ENCODE peak calls at places on chromosomes 6 and 20, in nine cellular contexts. R, V, A, O, P, Y, D, J and M are unnamed samples.

GRCh38 chr20:19661717-19662637 is 96.1 kb upstream of the RIN2 start:
- DNase-seq in R (peak; percentile 62), A (peak; percentile 74), Y (peak; percentile 81), O (peak; percentile 88), V (peak; percentile 51), D (peak; percentile 79), J (peak; percentile 40), P (peak; percentile 71), M (peak; percentile 82)

GRCh38 chr20:329851-330232 is 4.5 kb downstream of the SOX12 start:
- DNase-seq in A (no peak), Y (no peak), P (no peak), O (peak; percentile 53), R (no peak), D (no peak), J (no peak), V (no peak), M (no peak)

GRCh38 chr20:63706852-63707557 is 771 bp downstream of the ARFRP1 start:
- DNase-seq in O (peak; percentile 75), Y (peak; percentile 74), R (peak; percentile 77), P (peak; percentile 35), D (peak; percentile 74), V (peak; percentile 70), A (peak; percentile 42), J (peak; percentile 38), M (no peak)

GRCh38 chr6:42551202-42551601 is 12.6 kb upstream of the UBR2 start:
- DNase-seq in P (peak; percentile 47), D (no peak), R (no peak), A (no peak), V (no peak), Y (no peak), J (no peak), O (no peak), M (no peak)

GRCh38 chr20:45910670-45911485 is 1.1 kb downstream of the PLTP start:
- DNase-seq in J (peak; percentile 95), P (peak; percentile 100), A (peak; percentile 99), V (peak; percentile 97), D (peak; percentile 99), R (peak; percentile 97), Y (peak; percentile 99), O (peak; percentile 100), M (peak; percentile 100)

GRCh38 chr20:14264869-14265268 is 72.5 kb downstream of the FLRT3 start:
- DNase-seq in Y (no peak), V (no peak), J (no peak), O (no peak), D (peak; percentile 38), P (peak; percentile 37), R (no peak), A (no peak), M (peak; percentile 20)

GRCh38 chr6:158009935-158010585 is 28.4 kb downstream of the SYNJ2 start:
- DNase-seq in V (peak; percentile 30), Y (peak; percentile 16), D (no peak), O (no peak), A (no peak), P (no peak), R (peak; percentile 17), J (no peak), M (no peak)

GRCh38 chr6:119312441-119312840 is 37.1 kb downstream of the MAN1A1 start:
- DNase-seq in V (no peak), O (no peak), Y (no peak), R (no peak), P (no peak), D (no peak), J (no peak), A (no peak), M (no peak)

GRCh38 chr6:63634630-63635029 is 972 bp upstream of the PHF3 start:
- DNase-seq in A (no peak), D (no peak), R (no peak), Y (no peak), P (no peak), J (no peak), O (peak; percentile 61), V (no peak), M (peak; percentile 33)

GRCh38 chr6:86147859-86148258 is 505.2 kb upstream of the SYNCRIP start:
- DNase-seq in A (no peak), R (no peak), Y (no peak), O (no peak), V (no peak), D (no peak), P (no peak), J (no peak), M (no peak)

GRCh38 chr6:86154852-86155251 is 512.2 kb upstream of the SYNCRIP start:
- DNase-seq in O (no peak), A (no peak), P (no peak), R (no peak), J (no peak), D (no peak), V (no peak), Y (no peak), M (no peak)

GRCh38 chr6:86152546-86152945 is 509.9 kb upstream of the SYNCRIP start:
- DNase-seq in O (no peak), V (no peak), A (peak; percentile 24), P (no peak), D (no peak), R (no peak), Y (no peak), J (no peak), M (no peak)

GRCh38 chr6:86148586-86148985 is 505.9 kb upstream of the SYNCRIP start:
- DNase-seq in D (no peak), O (no peak), V (peak; percentile 24), J (no peak), A (peak; percentile 63), R (no peak), P (no peak), Y (no peak), M (no peak)

GRCh38 chr6:86153529-86153928 is 510.8 kb upstream of the SYNCRIP start:
- DNase-seq in O (no peak), R (no peak), D (no peak), A (peak; percentile 88), V (no peak), Y (no peak), P (no peak), J (no peak), M (no peak)
- H3K4me1 ChIP-seq in O (no peaks in the 10 kb centered on the region), R (no peaks in the 10 kb centered on the region), D (no peaks in the 10 kb centered on the region), A (peaks cover 50% of the 10 kb centered on the region), V (no peaks in the 10 kb centered on the region), Y (peaks cover 3% of the 10 kb centered on the region), P (no peaks in the 10 kb centered on the region), J (no peaks in the 10 kb centered on the region), M (no peaks in the 10 kb centered on the region)

DNA sequence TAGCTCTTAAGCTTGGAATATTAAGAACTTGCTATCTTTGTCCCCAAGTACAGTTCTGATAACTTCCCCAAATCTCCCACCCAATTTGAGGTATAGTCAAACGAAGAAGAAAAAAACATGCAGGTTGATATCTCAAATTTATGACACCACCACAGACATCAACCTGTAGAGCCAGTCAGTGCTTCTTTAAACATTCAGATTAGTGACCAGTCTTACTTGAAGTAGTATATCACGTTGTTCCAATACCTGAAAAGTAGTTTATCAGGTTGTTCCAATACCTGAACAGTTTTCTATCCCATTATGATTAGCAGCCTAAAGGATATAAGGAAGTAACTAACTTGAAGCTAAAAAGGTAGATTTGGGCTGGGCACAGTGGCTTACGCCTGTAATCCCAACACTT is 85.3 kb downstream of the ALDH8A1 start:
- DNase-seq in V (no peak), P (no peak), A (no peak), O (no peak), D (no peak), Y (no peak), J (no peak), R (no peak), M (no peak)
- H3K4me1 ChIP-seq in V (no peaks in the 10 kb centered on the region), P (peaks cover 2% of the 10 kb centered on the region), A (no peaks in the 10 kb centered on the region), O (no peaks in the 10 kb centered on the region), D (peaks cover 9% of the 10 kb centered on the region), Y (no peaks in the 10 kb centered on the region), J (no peaks in the 10 kb centered on the region), R (no peaks in the 10 kb centered on the region), M (no peaks in the 10 kb centered on the region)

GRCh38 chr20:32468313-32468640 is 110.1 kb downstream of the ASXL1 start:
- DNase-seq in R (peak; percentile 63), D (no peak), J (peak; percentile 2), P (no peak), A (no peak), V (no peak), Y (no peak), O (no peak), M (no peak)

GRCh38 chr20:32470025-32470861 is 112.1 kb downstream of the ASXL1 start:
- DNase-seq in O (peak; percentile 88), P (peak; percentile 70), Y (no peak), V (peak; percentile 77), R (peak; percentile 64), D (peak; percentile 66), A (peak; percentile 39), J (peak; percentile 69), M (peak; percentile 90)

GRCh38 chr20:32467506-32468312 is 109.6 kb downstream of the ASXL1 start:
- DNase-seq in D (no peak), V (no peak), R (peak; percentile 84), J (no peak), P (no peak), O (no peak), A (peak; percentile 2), Y (no peak), M (no peak)

GRCh38 chr20:32466739-32467505 is 108.8 kb downstream of the ASXL1 start:
- DNase-seq in V (no peak), D (no peak), O (no peak), R (peak; percentile 41), Y (no peak), A (no peak), J (no peak), P (no peak), M (no peak)

DNA sequence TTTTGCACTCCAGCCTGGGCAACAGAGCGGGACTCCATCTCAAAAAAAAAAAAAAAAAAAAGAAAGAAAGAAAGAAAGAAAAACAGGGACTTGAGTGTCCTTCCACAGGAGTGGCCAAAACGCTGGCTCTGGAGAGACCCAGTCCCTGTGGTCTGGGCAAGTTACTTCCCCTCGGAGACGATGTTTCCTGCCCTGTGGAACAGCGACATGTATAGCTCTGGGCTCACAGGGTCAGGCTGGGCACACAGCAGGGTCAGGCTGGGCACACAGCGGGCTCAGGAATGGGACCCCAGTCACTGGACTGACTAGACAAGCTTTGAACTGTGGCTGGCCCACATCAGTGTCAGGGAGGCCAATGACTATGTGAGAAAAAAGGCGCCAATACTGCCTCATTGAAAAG is 110.7 kb downstream of the ASXL1 start:
- DNase-seq in O (no peak), Y (no peak), R (no peak), V (no peak), D (no peak), J (peak; percentile 4), A (no peak), P (no peak), M (no peak)
- H3K4me1 ChIP-seq in O (no peaks in the 10 kb centered on the region), Y (no peaks in the 10 kb centered on the region), R (peaks cover 87% of the 10 kb centered on the region), V (peaks cover 97% of the 10 kb centered on the region), D (peaks cover 64% of the 10 kb centered on the region), J (peaks cover 88% of the 10 kb centered on the region), A (peaks cover 59% of the 10 kb centered on the region), P (peaks cover 38% of the 10 kb centered on the region), M (peaks cover 14% of the 10 kb centered on the region)

DNA sequence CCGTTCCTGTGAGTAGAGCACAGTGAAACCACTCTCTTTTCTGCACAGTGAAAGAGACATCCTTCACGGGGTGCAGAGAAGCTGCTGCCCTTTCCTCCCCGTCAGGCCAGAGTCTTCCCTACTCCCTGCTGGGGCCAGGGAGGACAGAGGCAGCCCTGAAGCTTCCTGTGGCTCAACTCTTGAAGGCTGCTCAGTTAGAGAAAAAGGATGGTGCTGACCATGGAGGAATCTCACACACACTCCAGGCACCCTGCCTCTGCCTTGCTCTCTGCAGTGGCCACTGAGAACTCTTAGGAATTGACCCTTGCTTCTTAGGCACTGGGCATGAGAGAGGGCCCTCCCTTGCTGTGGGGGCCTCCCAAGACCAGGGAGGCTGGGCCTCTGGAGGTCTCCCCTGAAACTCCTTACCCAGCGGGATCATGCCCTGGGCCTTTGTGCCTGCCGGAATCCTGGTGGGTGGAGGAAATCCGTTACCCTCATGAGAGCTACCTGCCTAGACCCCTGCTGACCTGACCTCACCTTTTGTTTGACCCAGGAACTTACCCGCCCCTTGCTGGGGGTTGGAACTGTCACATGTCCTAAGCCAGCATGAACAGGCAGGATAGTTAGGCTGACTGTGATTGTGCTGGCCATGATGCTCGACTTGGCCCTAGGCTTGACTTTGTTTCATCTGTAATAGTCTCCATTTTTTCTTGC is 65.0 kb upstream of the CD93 start:
- DNase-seq in O (peak; percentile 61), V (no peak), P (no peak), J (no peak), D (no peak), A (no peak), R (no peak), Y (peak; percentile 59), M (no peak)
- H3K4me1 ChIP-seq in O (peaks cover 17% of the 10 kb centered on the region), V (peaks cover 60% of the 10 kb centered on the region), P (peaks cover 38% of the 10 kb centered on the region), J (peaks cover 65% of the 10 kb centered on the region), D (peaks cover 35% of the 10 kb centered on the region), A (no peaks in the 10 kb centered on the region), R (peaks cover 7% of the 10 kb centered on the region), Y (peaks cover 95% of the 10 kb centered on the region), M (peaks cover 46% of the 10 kb centered on the region)